ENCODE peak calls at places on chromosomes 5 and 9, in five cellular contexts. B is neuronal stem cell, T is mesenchymal stem cell, N is IMR-90, L is H9. G is an unnamed sample.

GRCh38 chr9:124343533-124344290 is 71.5 kb downstream of the PSMB7 start:
- DNase-seq in B (no peak), T (no peak), N (no peak), L (no peak), G (no peak)

GRCh38 chr9:99114846-99115500 is 10.1 kb downstream of the TGFBR1 start:
- DNase-seq in B (no peak), T (no peak), N (no peak), L (no peak), G (no peak)

GRCh38 chr5:98631311-98632054 is 142.0 kb upstream of the RGMB start:
- DNase-seq in B (no peak), T (peak; percentile 37), N (peak; percentile 68), L (no peak), G (peak; percentile 21)

GRCh38 chr5:71924325-71924724 is 182.9 kb upstream of the MAP1B start:
- DNase-seq in B (no peak), T (peak; percentile 15), N (peak; percentile 20), L (no peak), G (no peak)

GRCh38 chr5:138351056-138351455 is 1.4 kb upstream of the KDM3B start:
- DNase-seq in B (no peak), T (no peak), N (peak; percentile 87), L (no peak), G (no peak)

GRCh38 chr9:99222416-99223280 is 566 bp downstream of the SEC61B start:
- DNase-seq in B (no peak), T (no peak), N (peak; percentile 36), L (no peak), G (no peak)

GRCh38 chr9:135039266-135039870 is 48.1 kb upstream of the OLFM1 start:
- DNase-seq in B (no peak), T (no peak), N (no peak), L (peak; percentile 22), G (no peak)

GRCh38 chr5:173235499-173236394 is 741 bp upstream of the NKX2-5 start:
- DNase-seq in B (no peak), T (peak; percentile 37), N (no peak), L (peak; percentile 64), G (no peak)

GRCh38 chr5:56641635-56642255 is 173.6 kb upstream of the MAP3K1 start:
- DNase-seq in B (no peak), T (no peak), N (no peak), L (no peak), G (no peak)

GRCh38 chr5:93107141-93107540 is 473.9 kb downstream of the NR2F1-AS1 start:
- DNase-seq in B (no peak), T (peak; percentile 61), N (no peak), L (no peak), G (no peak)

GRCh38 chr5:64767959-64768357 is 533 bp downstream of the SREK1IP1 start:
- DNase-seq in B (no peak), T (no peak), N (peak; percentile 18), L (peak; percentile 26), G (no peak)

GRCh38 chr9:129140397-129141065 is 29.3 kb downstream of the PTPA start:
- DNase-seq in B (no peak), T (peak; percentile 58), N (peak; percentile 45), L (peak; percentile 77), G (peak; percentile 53)

GRCh38 chr9:130116346-130116745 is 55.9 kb upstream of the NCS1 start:
- DNase-seq in B (no peak), T (no peak), N (no peak), L (no peak), G (no peak)

GRCh38 chr9:17799383-17799782 is 220.5 kb downstream of the SH3GL2 start:
- DNase-seq in B (no peak), T (peak; percentile 3), N (peak; percentile 20), L (no peak), G (no peak)

GRCh38 chr5:150112211-150113046 is 26.1 kb upstream of the CSF1R start:
- DNase-seq in B (peak; percentile 48), T (peak; percentile 89), N (peak; percentile 88), L (peak; percentile 28), G (peak; percentile 95)

GRCh38 chr5:98341038-98341710 is 432.3 kb upstream of the RGMB start:
- DNase-seq in B (no peak), T (peak; percentile 73), N (peak; percentile 99), L (no peak), G (no peak)

GRCh38 chr5:151679421-151680155 is 7.1 kb downstream of the SPARC start:
- DNase-seq in B (no peak), T (peak; percentile 24), N (no peak), L (no peak), G (no peak)

GRCh38 chr5:39933061-39933460 is 508.3 kb upstream of the DAB2 start:
- DNase-seq in B (no peak), T (no peak), N (no peak), L (no peak), G (no peak)

GRCh38 chr9:99274511-99274910 is 52.4 kb downstream of the SEC61B start:
- DNase-seq in B (no peak), T (no peak), N (no peak), L (no peak), G (no peak)

GRCh38 chr5:38595149-38595725 is 38.8 kb upstream of the LIFR start:
- DNase-seq in B (no peak), T (peak; percentile 50), N (peak; percentile 61), L (no peak), G (peak; percentile 75)
- H3K18ac ChIP-seq in B (no peak overlapping the region), T (no peak overlapping the region), N (no peak overlapping the region), L (no peak overlapping the region), G (peak overlapping the region; percentile 8)

GRCh38 chr5:88391116-88391515 is 122.5 kb upstream of the TMEM161B start:
- DNase-seq in B (no peak), T (no peak), N (no peak), L (no peak), G (no peak)
- H3K18ac ChIP-seq in B (no peak overlapping the region), T (no peak overlapping the region), N (no peak overlapping the region), L (no peak overlapping the region), G (no peak overlapping the region)

GRCh38 chr5:136743052-136743451 is 377.7 kb upstream of the TRPC7 start:
- DNase-seq in B (no peak), T (no peak), N (no peak), L (no peak), G (no peak)

GRCh38 chr5:136734638-136735037 is 369.3 kb upstream of the TRPC7 start:
- DNase-seq in B (no peak), T (no peak), N (no peak), L (no peak), G (no peak)

GRCh38 chr5:136738829-136739228 is 373.5 kb upstream of the TRPC7 start:
- DNase-seq in B (no peak), T (no peak), N (no peak), L (no peak), G (no peak)
- H3K18ac ChIP-seq in B (no peak overlapping the region), T (no peak overlapping the region), N (no peak overlapping the region), L (no peak overlapping the region), G (no peak overlapping the region)

GRCh38 chr5:180340856-180341255 is 12.3 kb downstream of the GFPT2 start:
- DNase-seq in B (no peak), T (peak; percentile 39), N (peak; percentile 58), L (no peak), G (no peak)

GRCh38 chr5:180338001-180338707 is 15.0 kb downstream of the GFPT2 start:
- DNase-seq in B (no peak), T (no peak), N (no peak), L (no peak), G (no peak)

GRCh38 chr5:180341595-180341994 is 11.5 kb downstream of the GFPT2 start:
- DNase-seq in B (no peak), T (no peak), N (no peak), L (no peak), G (no peak)

GRCh38 chr5:180336234-180337020 is 16.7 kb downstream of the GFPT2 start:
- DNase-seq in B (no peak), T (no peak), N (no peak), L (no peak), G (no peak)

GRCh38 chr5:180339583-180340183 is 13.5 kb downstream of the GFPT2 start:
- DNase-seq in B (no peak), T (no peak), N (no peak), L (no peak), G (no peak)
- H3K18ac ChIP-seq in B (no peak overlapping the region), T (no peak overlapping the region), N (no peak overlapping the region), L (no peak overlapping the region), G (no peak overlapping the region)

GRCh38 chr9:78971505-78971904 is 600.3 kb upstream of the TLE4 start:
- DNase-seq in B (no peak), T (no peak), N (no peak), L (no peak), G (no peak)
- H3K18ac ChIP-seq in B (no peak overlapping the region), T (no peak overlapping the region), N (no peak overlapping the region), L (no peak overlapping the region), G (no peak overlapping the region)

DNA sequence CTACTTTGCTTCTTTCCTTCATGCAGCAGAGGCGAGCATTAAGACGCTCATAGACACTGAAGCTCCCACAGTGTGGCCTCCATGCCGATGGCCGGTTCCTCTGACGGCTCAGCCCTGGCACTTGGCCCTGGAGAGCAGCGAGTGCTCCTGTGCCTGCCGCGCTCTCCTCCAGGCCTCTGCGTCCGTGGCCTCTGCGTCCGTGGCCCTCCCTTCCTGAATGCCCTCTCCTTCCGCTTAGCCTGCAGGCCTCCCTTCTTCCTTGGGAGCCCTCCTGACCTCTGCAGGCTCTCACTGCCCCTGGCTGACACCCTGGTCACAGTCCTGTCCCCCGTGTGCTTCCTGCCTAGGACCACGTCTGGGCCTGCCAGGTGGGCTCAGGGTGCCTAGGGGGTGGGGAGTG is 92.8 kb downstream of the ZNF354C start:
- DNase-seq in B (no peak), T (no peak), N (no peak), L (no peak), G (no peak)
- H3K18ac ChIP-seq in B (peak overlapping the region; percentile 40), T (no peak overlapping the region), N (no peak overlapping the region), L (no peak overlapping the region), G (no peak overlapping the region)

GRCh38 chr5:63131618-63132285 is 553.1 kb downstream of the LRRC70 start:
- DNase-seq in B (no peak), T (peak; percentile 36), N (peak; percentile 48), L (no peak), G (no peak)
- H3K18ac ChIP-seq in B (no peak overlapping the region), T (no peak overlapping the region), N (no peak overlapping the region), L (no peak overlapping the region), G (no peak overlapping the region)

GRCh38 chr5:154608531-154609011 is 130.5 kb upstream of the HAND1 start:
- DNase-seq in B (no peak), T (no peak), N (no peak), L (peak; percentile 62), G (no peak)

GRCh38 chr5:154607746-154608145 is 129.7 kb upstream of the HAND1 start:
- DNase-seq in B (no peak), T (no peak), N (no peak), L (no peak), G (peak; percentile 29)

GRCh38 chr5:154603978-154604679 is 126.1 kb upstream of the HAND1 start:
- DNase-seq in B (no peak), T (peak; percentile 58), N (peak; percentile 16), L (peak; percentile 46), G (peak; percentile 71)

GRCh38 chr5:154606246-154606645 is 128.2 kb upstream of the HAND1 start:
- DNase-seq in B (no peak), T (no peak), N (no peak), L (no peak), G (peak; percentile 97)

GRCh38 chr5:154606675-154607321 is 128.8 kb upstream of the HAND1 start:
- DNase-seq in B (no peak), T (no peak), N (no peak), L (no peak), G (peak; percentile 29)
- H3K18ac ChIP-seq in B (no peak overlapping the region), T (no peak overlapping the region), N (no peak overlapping the region), L (no peak overlapping the region), G (peak overlapping the region; percentile 11)